ENCODE peak calls at places on chromosome 2, in eight cellular contexts. X, C, J, R, E, Y, N and H are unnamed samples.

GRCh38 chr2:62110415-62111025 is 85.4 kb upstream of the B3GNT2 start:
- DNase-seq in R (no peak), C (no peak), J (no peak), Y (no peak), E (no peak), N (no peak), X (no peak), H (no peak)

GRCh38 chr2:240140920-240141319 is 462 bp upstream of the OTOS start:
- DNase-seq in Y (no peak), X (no peak), C (no peak), E (no peak), R (no peak), J (no peak), N (no peak), H (no peak)

GRCh38 chr2:36455011-36455410 is 99.4 kb downstream of the CRIM1 start:
- DNase-seq in N (no peak), Y (no peak), J (no peak), E (no peak), R (no peak), C (no peak), X (no peak), H (no peak)

GRCh38 chr2:113098061-113098460 is 29.3 kb upstream of the IL1RN start:
- DNase-seq in N (no peak), C (no peak), E (no peak), X (no peak), R (no peak), J (no peak), Y (no peak), H (no peak)

GRCh38 chr2:929965-930364 is 20.7 kb upstream of the SNTG2 start:
- DNase-seq in N (no peak), J (no peak), X (no peak), Y (no peak), E (no peak), C (no peak), R (no peak), H (no peak)

GRCh38 chr2:28747714-28748113 is 3.9 kb upstream of the PPP1CB start:
- DNase-seq in Y (no peak), C (no peak), R (no peak), X (no peak), J (no peak), N (no peak), E (no peak), H (no peak)

GRCh38 chr2:189751080-189751658 is 11.4 kb downstream of the OSGEPL1 start:
- DNase-seq in E (no peak), J (no peak), X (no peak), C (peak), N (peak), Y (no peak), R (no peak), H (no peak)

GRCh38 chr2:48870503-48870902 is 115.0 kb upstream of the LHCGR start:
- DNase-seq in C (no peak), E (no peak), X (no peak), R (no peak), N (no peak), Y (no peak), J (no peak), H (no peak)

GRCh38 chr2:161766334-161766733 is 142.1 kb downstream of the SLC4A10 start:
- DNase-seq in X (no peak), R (no peak), J (no peak), N (no peak), E (no peak), C (no peak), Y (no peak), H (no peak)

GRCh38 chr2:238299803-238300202 is 11.4 kb upstream of the PER2 start:
- DNase-seq in E (no peak), X (no peak), C (peak), J (no peak), Y (no peak), R (no peak), N (no peak), H (no peak)

GRCh38 chr2:63643486-63643885 is 54.7 kb downstream of the MDH1 start:
- DNase-seq in E (no peak), C (no peak), N (no peak), Y (no peak), R (no peak), J (no peak), X (no peak), H (no peak)

GRCh38 chr2:102975996-102976636 is 214.3 kb downstream of the TMEM182 start:
- DNase-seq in X (no peak), C (peak), Y (no peak), N (peak), R (peak), J (no peak), E (no peak), H (no peak)

GRCh38 chr2:234422242-234422641 is 74.6 kb downstream of the ARL4C start:
- DNase-seq in N (no peak), R (no peak), J (no peak), X (peak), E (no peak), C (peak), Y (no peak), H (no peak)

GRCh38 chr2:46657042-46657504 is 177.7 kb downstream of the TMEM247 start:
- DNase-seq in N (peak), Y (peak), E (peak), R (no peak), J (peak), C (peak), X (peak), H (no peak)
- TF ChIP-seq POLR2A in N (no peak), Y (no peak), E (no peak), R (no peak), J (no peak), C (no peak), X (no peak), H (no peak)

DNA sequence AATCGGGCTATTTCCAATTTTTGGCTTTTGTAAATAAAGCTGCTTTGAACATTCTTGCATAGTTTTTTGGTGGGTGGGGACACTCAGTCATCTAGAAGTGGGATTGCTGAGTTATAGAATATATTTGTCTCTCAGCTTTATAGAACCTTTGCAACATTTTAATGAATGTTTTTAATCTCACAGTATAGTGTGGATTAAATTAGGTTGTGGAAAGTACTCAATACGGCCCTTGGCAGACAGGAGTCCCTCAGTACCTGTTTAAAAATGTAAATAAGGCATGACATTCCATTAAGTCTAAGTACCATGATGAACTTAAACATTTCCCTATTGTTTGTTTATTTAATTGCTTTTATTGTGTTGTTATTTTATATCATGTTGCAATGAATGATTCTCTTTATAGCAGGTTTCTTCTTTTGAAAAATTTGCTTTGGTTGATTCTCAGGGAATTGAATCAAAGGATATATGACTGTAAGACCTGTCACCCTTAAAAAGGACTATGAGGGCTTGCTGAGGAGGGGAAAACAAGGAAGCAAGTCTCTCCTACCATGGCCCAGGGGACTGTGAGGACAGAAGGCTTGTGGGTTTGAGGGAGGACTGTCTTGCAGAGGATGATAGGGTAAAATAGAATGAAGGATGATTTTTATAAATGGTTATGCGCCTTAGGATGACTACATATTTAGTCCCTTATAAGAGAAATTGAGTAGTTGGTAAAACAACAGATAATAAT is 165.1 kb downstream of the RPIA start:
- DNase-seq in Y (no peak), C (no peak), N (no peak), R (no peak), X (no peak), J (no peak), E (no peak), H (no peak)
- TF ChIP-seq POLR2A in Y (no peak), C (no peak), N (no peak), R (no peak), X (no peak), J (no peak), E (no peak), H (no peak)

GRCh38 chr2:134453973-134454372 is 200.1 kb downstream of the MGAT5 start:
- DNase-seq in E (no peak), Y (no peak), J (no peak), R (no peak), X (no peak), C (no peak), N (no peak), H (peak)

GRCh38 chr2:134454426-134454825 is 200.6 kb downstream of the MGAT5 start:
- DNase-seq in R (no peak), N (no peak), X (no peak), E (no peak), C (no peak), Y (no peak), J (no peak), H (no peak)

GRCh38 chr2:134455426-134455825 is 201.6 kb downstream of the MGAT5 start:
- DNase-seq in Y (no peak), N (no peak), J (no peak), X (no peak), C (no peak), R (no peak), E (no peak), H (peak)

GRCh38 chr2:134453476-134453875 is 199.6 kb downstream of the MGAT5 start:
- DNase-seq in N (no peak), C (no peak), R (no peak), X (no peak), J (no peak), Y (no peak), E (no peak), H (no peak)

GRCh38 chr2:134454931-134455330 is 201.1 kb downstream of the MGAT5 start:
- DNase-seq in Y (no peak), N (no peak), R (no peak), C (no peak), X (no peak), E (no peak), J (no peak), H (peak)
- TF ChIP-seq POLR2A in Y (no peak), N (no peak), R (no peak), C (no peak), X (no peak), E (no peak), J (no peak), H (no peak)

GRCh38 chr2:233107906-233108305 is 47.8 kb downstream of the INPP5D start:
- DNase-seq in J (no peak), N (no peak), X (no peak), C (no peak), R (no peak), Y (no peak), E (no peak), H (no peak)
- TF ChIP-seq POLR2A in J (no peak), N (no peak), X (no peak), C (no peak), R (no peak), Y (no peak), E (no peak), H (no peak)

GRCh38 chr2:207163815-207164747 is 1.7 kb downstream of the KLF7 start:
- DNase-seq in Y (peak), X (peak), N (no peak), R (peak), E (peak), C (peak), J (peak), H (peak)
- TF ChIP-seq POLR2A in Y (no peak), X (no peak), N (no peak), R (no peak), E (no peak), C (no peak), J (no peak), H (peak)